ENCODE peak calls at places on chromosomes 7 and 10, in eight cellular contexts. F is GM13977; K is mucosa of gallbladder; G is HT1080; B is LHCN-M2; S is GM03348; P is stimulated activated CD4-positive, alpha-beta T cell treated with anti-CD3 and anti-CD28 coated beads, Interleukin-1b, Interleukin-23, amount 100 ng/mL, for 4 hours; Y is GM23248. T is an unnamed sample.
A peak's percentile ranks its signal among the peaks of the same experiment; 100 is the strongest.

GRCh38 chr7:73703985-73704639 is 15.4 kb downstream of the STX1A start:
- DNase-seq in F (peak; percentile 82), K (peak; percentile 70), G (no peak), B (no peak), S (peak; percentile 58), P (no peak), Y (peak; percentile 52), T (no peak)

GRCh38 chr10:6232225-6232807 is 29.6 kb downstream of the PFKFB3 start:
- DNase-seq in F (no peak), K (no peak), G (no peak), B (no peak), S (no peak), P (no peak), Y (no peak), T (no peak)

GRCh38 chr10:3524086-3524960 is 260.7 kb downstream of the KLF6 start:
- DNase-seq in F (no peak), K (no peak), G (no peak), B (peak; percentile 53), S (no peak), P (no peak), Y (no peak), T (peak; percentile 41)

GRCh38 chr7:74318043-74318442 is 28.8 kb downstream of the CLIP2 start:
- DNase-seq in F (no peak), K (no peak), G (no peak), B (no peak), S (no peak), P (no peak), Y (no peak), T (no peak)

GRCh38 chr10:59456199-59456598 is 93.8 kb upstream of the FAM13C start:
- DNase-seq in F (no peak), K (no peak), G (peak; percentile 26), B (peak; percentile 37), S (no peak), P (no peak), Y (no peak), T (no peak)

GRCh38 chr10:131065673-131066331 is 245.7 kb downstream of the TCERG1L start:
- DNase-seq in F (no peak), K (no peak), G (peak; percentile 27), B (no peak), S (no peak), P (no peak), Y (peak; percentile 1), T (peak; percentile 41)

GRCh38 chr10:34523017-34523767 is 291.9 kb downstream of the PARD3 start:
- DNase-seq in F (no peak), K (no peak), G (peak; percentile 19), B (peak; percentile 75), S (no peak), P (no peak), Y (peak; percentile 23), T (peak; percentile 36)

GRCh38 chr10:97234403-97234802 is 48.6 kb upstream of the SLIT1 start:
- DNase-seq in F (peak; percentile 30), K (no peak), G (peak; percentile 33), B (peak; percentile 49), S (peak; percentile 66), P (no peak), Y (peak; percentile 64), T (peak; percentile 44)

GRCh38 chr7:81652225-81652624 is 117.6 kb downstream of the HGF start:
- DNase-seq in F (no peak), K (no peak), G (no peak), B (no peak), S (no peak), P (no peak), Y (no peak), T (no peak)

GRCh38 chr10:110834622-110835219 is 37.0 kb upstream of the PDCD4 start:
- DNase-seq in F (no peak), K (no peak), G (peak; percentile 9), B (no peak), S (no peak), P (no peak), Y (no peak), T (no peak)

GRCh38 chr7:139426258-139427028 is 57.0 kb downstream of the KLRG2 start:
- DNase-seq in F (no peak), K (no peak), G (no peak), B (no peak), S (no peak), P (no peak), Y (no peak), T (no peak)

GRCh38 chr7:148708026-148708685 is 9.5 kb downstream of the CUL1 start:
- DNase-seq in F (no peak), K (no peak), G (no peak), B (no peak), S (no peak), P (no peak), Y (no peak), T (no peak)

GRCh38 chr10:103747193-103747865 is 108.0 kb downstream of the SH3PXD2A start:
- DNase-seq in F (no peak), K (no peak), G (no peak), B (no peak), S (no peak), P (no peak), Y (no peak), T (peak; percentile 31)

GRCh38 chr7:12162420-12163113 is 48.5 kb upstream of the TMEM106B start:
- DNase-seq in F (no peak), K (no peak), G (peak; percentile 70), B (peak; percentile 12), S (peak; percentile 4), P (no peak), Y (peak; percentile 8), T (no peak)

GRCh38 chr10:78438094-78438906 is 404.6 kb downstream of the RPS24 start:
- DNase-seq in F (no peak), K (no peak), G (no peak), B (no peak), S (no peak), P (no peak), Y (no peak), T (no peak)

GRCh38 chr7:21468969-21469368 is 41.1 kb downstream of the SP4 start:
- DNase-seq in F (no peak), K (no peak), G (no peak), B (no peak), S (no peak), P (no peak), Y (no peak), T (no peak)

GRCh38 chr10:124996127-124996853 is 54.4 kb downstream of the ZRANB1 start:
- DNase-seq in F (peak; percentile 11), K (no peak), G (no peak), B (no peak), S (peak; percentile 3), P (no peak), Y (no peak), T (no peak)

GRCh38 chr7:35474100-35474499 is 220.2 kb upstream of the TBX20 start:
- DNase-seq in F (no peak), K (no peak), G (no peak), B (no peak), S (no peak), P (no peak), Y (no peak), T (no peak)

GRCh38 chr10:83012866-83013265 is 1126.4 kb upstream of the GHITM start:
- DNase-seq in F (no peak), K (no peak), G (peak; percentile 56), B (no peak), S (peak; percentile 3), P (no peak), Y (peak; percentile 0), T (no peak)

GRCh38 chr7:108351715-108352114 is 104.5 kb downstream of the NRCAM start:
- DNase-seq in F (no peak), K (no peak), G (no peak), B (peak; percentile 71), S (no peak), P (no peak), Y (no peak), T (no peak)

GRCh38 chr10:84423729-84424128 is 95.3 kb downstream of the CCSER2 start:
- DNase-seq in F (no peak), K (no peak), G (peak; percentile 4), B (peak; percentile 26), S (no peak), P (no peak), Y (peak; percentile 46), T (peak; percentile 16)

GRCh38 chr7:115831371-115831770 is 199.2 kb downstream of the TFEC start:
- DNase-seq in F (no peak), K (no peak), G (peak; percentile 2), B (no peak), S (no peak), P (no peak), Y (no peak), T (no peak)

GRCh38 chr10:49278497-49278902 is 20.5 kb upstream of the C10orf71 start:
- DNase-seq in F (no peak), K (no peak), G (no peak), B (no peak), S (no peak), P (no peak), Y (no peak), T (peak; percentile 46)

GRCh38 chr7:44131173-44132009 is 8.0 kb upstream of the POLD2 start:
- DNase-seq in F (no peak), K (no peak), G (peak; percentile 29), B (peak; percentile 72), S (no peak), P (no peak), Y (peak; percentile 21), T (peak; percentile 74)

GRCh38 chr10:51667992-51668689 is 31.3 kb downstream of the CSTF2T start:
- DNase-seq in F (no peak), K (no peak), G (peak; percentile 47), B (peak; percentile 44), S (peak; percentile 47), P (no peak), Y (peak; percentile 44), T (peak; percentile 16)

GRCh38 chr10:24762161-24762924 is 38.7 kb upstream of the ARHGAP21 start:
- DNase-seq in F (no peak), K (no peak), G (no peak), B (peak; percentile 18), S (peak; percentile 18), P (no peak), Y (peak; percentile 17), T (peak; percentile 7)

GRCh38 chr7:2362385-2363088 is 7.9 kb downstream of the EIF3B start:
- DNase-seq in F (no peak), K (no peak), G (no peak), B (no peak), S (no peak), P (no peak), Y (no peak), T (no peak)